ENCODE peak calls at places on chromosomes 3 and 15, in four cellular contexts. D is K562, I is HepG2, C is GM12878. Y is an unnamed sample.

GRCh38 chr3:119819806-119820205 is 37.9 kb downstream of the NR1I2 start:
- DNase-seq in D (no peak), I (no peak), C (no peak), Y (no peak)

GRCh38 chr3:110564674-110565073 is 506.9 kb upstream of the NECTIN3 start:
- DNase-seq in D (no peak), I (no peak), C (no peak), Y (no peak)

GRCh38 chr3:171704002-171704401 is 106.3 kb downstream of the PLD1 start:
- DNase-seq in D (peak), I (peak), C (no peak), Y (peak)

GRCh38 chr3:193190387-193190786 is 50.6 kb upstream of the PLAAT1 start:
- DNase-seq in D (peak), I (peak), C (no peak), Y (peak)

GRCh38 chr3:183807329-183807728 is 18.0 kb downstream of the MAP6D1 start:
- DNase-seq in D (no peak), I (no peak), C (no peak), Y (no peak)

GRCh38 chr3:1214928-1215327 is 122.1 kb downstream of the CNTN6 start:
- DNase-seq in D (no peak), I (no peak), C (no peak), Y (no peak)

GRCh38 chr3:108150200-108150599 is 59.4 kb upstream of the CD47 start:
- DNase-seq in D (no peak), I (no peak), C (no peak), Y (no peak)

GRCh38 chr3:117063910-117064309 is 354.3 kb downstream of the TUSC7 start:
- DNase-seq in D (no peak), I (no peak), C (no peak), Y (no peak)

GRCh38 chr15:73800662-73801345 is 47.7 kb upstream of the INSYN1 start:
- DNase-seq in D (no peak), I (no peak), C (no peak), Y (no peak)

GRCh38 chr15:23014394-23015000 is 24.9 kb downstream of the TUBGCP5 start:
- DNase-seq in D (no peak), I (no peak), C (no peak), Y (no peak)

GRCh38 chr15:53811530-53811929 is 52.1 kb upstream of the WDR72 start:
- DNase-seq in D (no peak), I (peak), C (no peak), Y (no peak)

GRCh38 chr3:172112348-172113123 is 73.2 kb downstream of the FNDC3B start:
- DNase-seq in D (no peak), I (no peak), C (no peak), Y (no peak)

GRCh38 chr3:60079076-60079475 is 1029.3 kb upstream of the CFAP20DC start:
- DNase-seq in D (no peak), I (no peak), C (no peak), Y (no peak)

GRCh38 chr3:14911651-14912050 is 35.7 kb upstream of the NR2C2 start:
- DNase-seq in D (no peak), I (no peak), C (no peak), Y (no peak)

GRCh38 chr3:81395739-81396138 is 365.7 kb downstream of the GBE1 start:
- DNase-seq in D (no peak), I (peak), C (no peak), Y (peak)

GRCh38 chr3:107604057-107604802 is 81.5 kb downstream of the BBX start:
- DNase-seq in D (no peak), I (no peak), C (no peak), Y (no peak)

GRCh38 chr3:189948724-189949045 is 172.0 kb downstream of the P3H2 start:
- DNase-seq in D (no peak), I (no peak), C (no peak), Y (no peak)

GRCh38 chr3:15861163-15861562 is 63.4 kb upstream of the ANKRD28 start:
- DNase-seq in D (no peak), I (no peak), C (no peak), Y (no peak)

GRCh38 chr3:150296966-150297365 is 111.1 kb upstream of the TSC22D2 start:
- DNase-seq in D (no peak), I (no peak), C (no peak), Y (no peak)

GRCh38 chr3:159413319-159413718 is 575.3 kb upstream of the IL12A start:
- DNase-seq in D (no peak), I (no peak), C (no peak), Y (no peak)
- TF ChIP-seq FOXK2 in D (no peak), I (no peak), C (no peak), Y (no peak)

GRCh38 chr15:93720607-93721006 is 510.8 kb upstream of the MCTP2 start:
- DNase-seq in D (no peak), I (no peak), C (no peak), Y (no peak)

GRCh38 chr15:93722165-93722564 is 509.2 kb upstream of the MCTP2 start:
- DNase-seq in D (no peak), I (no peak), C (no peak), Y (no peak)

GRCh38 chr15:93716615-93717221 is 514.6 kb upstream of the MCTP2 start:
- DNase-seq in D (no peak), I (no peak), C (no peak), Y (no peak)

DNA sequence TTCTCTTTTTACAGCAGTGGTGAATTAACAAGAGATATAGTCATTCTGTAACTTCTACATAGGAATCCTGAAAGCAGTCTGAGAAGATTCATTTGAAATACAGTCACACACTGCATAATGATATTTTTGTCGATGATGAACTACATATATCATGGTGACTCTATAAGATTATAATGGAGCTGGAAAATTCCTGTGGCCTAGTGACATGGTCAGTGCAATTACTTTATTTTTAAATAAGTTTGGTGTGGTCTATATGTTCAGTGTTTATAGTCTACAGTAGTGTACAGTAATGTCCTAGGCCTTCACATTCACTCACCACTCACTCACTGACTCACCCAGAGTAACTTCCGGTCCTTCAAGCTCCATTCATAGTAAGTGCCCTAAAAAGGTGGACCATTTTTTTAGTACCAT is 511.4 kb upstream of the MCTP2 start:
- DNase-seq in D (no peak), I (no peak), C (no peak), Y (no peak)
- TF ChIP-seq FOXK2 in D (no peak), I (no peak), C (no peak), Y (no peak)

GRCh38 chr3:194540268-194540937 is 53.6 kb upstream of the ATP13A3 start:
- DNase-seq in D (no peak), I (no peak), C (no peak), Y (no peak)
- TF ChIP-seq FOXK2 in D (no peak), I (no peak), C (no peak), Y (no peak)

DNA sequence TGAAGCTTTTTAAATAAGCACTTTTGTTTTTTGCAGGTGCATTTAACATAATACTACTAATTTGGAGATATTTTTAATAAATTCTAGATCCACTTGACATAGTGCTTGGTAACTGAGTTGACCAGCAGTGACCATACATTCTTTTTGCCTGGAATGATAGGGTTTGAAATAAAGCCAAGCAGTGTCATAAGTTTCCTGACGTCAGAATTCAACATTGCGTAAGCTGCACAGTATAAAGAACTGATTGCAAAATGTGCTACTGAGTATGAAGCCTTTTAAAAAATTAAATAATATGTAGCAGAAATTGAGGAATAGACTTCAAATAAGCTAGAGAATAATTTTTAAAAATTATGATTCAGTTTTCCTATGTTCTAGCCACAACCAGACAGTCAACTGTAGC is 454.6 kb upstream of the ARPP21 start:
- DNase-seq in D (no peak), I (no peak), C (no peak), Y (no peak)
- TF ChIP-seq FOXK2 in D (no peak), I (no peak), C (no peak), Y (no peak)

DNA sequence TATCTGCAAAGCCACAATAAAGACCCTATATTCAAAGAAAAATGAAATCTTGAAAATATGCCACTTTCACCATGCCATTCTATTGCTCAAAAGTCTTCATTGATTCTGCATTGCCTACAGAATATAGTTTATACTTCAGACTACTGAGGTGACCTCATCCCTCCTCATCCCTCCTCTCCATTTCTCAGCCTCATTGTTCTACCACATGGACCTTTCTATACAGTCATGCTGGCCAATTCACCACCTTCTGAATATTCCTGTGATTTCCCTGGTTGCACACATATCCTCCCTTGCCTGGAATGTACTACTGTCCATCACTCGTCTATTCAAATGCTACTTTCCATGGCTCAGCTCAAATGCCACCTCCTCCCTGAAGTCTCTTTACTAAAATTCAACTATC is 3.5 kb upstream of the COL8A1 start:
- DNase-seq in D (no peak), I (no peak), C (no peak), Y (no peak)
- TF ChIP-seq FOXK2 in D (no peak), I (no peak), C (no peak), Y (no peak)

GRCh38 chr15:72227720-72228119 is 3.3 kb downstream of the PKM start:
- DNase-seq in D (no peak), I (no peak), C (no peak), Y (no peak)

GRCh38 chr15:72229076-72229946 is 1.7 kb downstream of the PKM start:
- DNase-seq in D (no peak), I (no peak), C (no peak), Y (no peak)

GRCh38 chr15:72229947-72230196 is 1.1 kb downstream of the PKM start:
- DNase-seq in D (no peak), I (no peak), C (no peak), Y (peak)

GRCh38 chr15:72230197-72231065 is 559 bp downstream of the PKM start:
- DNase-seq in D (peak), I (peak), C (peak), Y (peak)

GRCh38 chr15:72227192-72227586 is 3.8 kb downstream of the PKM start:
- DNase-seq in D (no peak), I (peak), C (peak), Y (no peak)
- TF ChIP-seq FOXK2 in D (no peak), I (no peak), C (no peak), Y (no peak)

GRCh38 chr3:156181509-156181908 is 61.1 kb downstream of the KCNAB1 start:
- DNase-seq in D (no peak), I (no peak), C (no peak), Y (no peak)

GRCh38 chr3:156183396-156183795 is 63.0 kb downstream of the KCNAB1 start:
- DNase-seq in D (no peak), I (no peak), C (no peak), Y (no peak)

GRCh38 chr3:156176048-156176447 is 55.7 kb downstream of the KCNAB1 start:
- DNase-seq in D (no peak), I (peak), C (no peak), Y (no peak)

GRCh38 chr3:156176629-156177210 is 56.3 kb downstream of the KCNAB1 start:
- DNase-seq in D (no peak), I (no peak), C (no peak), Y (no peak)

DNA sequence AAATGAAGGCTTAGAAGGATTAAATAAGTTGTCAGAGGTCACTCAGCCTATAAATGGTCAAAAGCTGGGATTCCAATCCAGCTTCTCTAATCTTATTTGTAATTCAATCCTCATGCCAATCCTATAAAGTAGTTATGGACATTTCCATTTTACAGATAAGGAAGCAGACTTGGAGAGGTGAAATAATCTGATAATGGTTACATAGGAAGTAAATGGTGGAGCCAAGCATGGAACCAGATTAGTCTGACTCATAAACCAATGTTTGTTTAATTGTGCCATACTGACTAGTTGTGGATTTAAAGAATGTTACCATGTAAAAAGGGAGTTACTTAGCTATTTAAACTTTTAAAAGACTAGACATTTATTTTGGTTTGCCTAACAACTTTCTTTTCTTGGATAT is 59.7 kb downstream of the KCNAB1 start:
- DNase-seq in D (no peak), I (no peak), C (no peak), Y (no peak)
- TF ChIP-seq FOXK2 in D (no peak), I (no peak), C (no peak), Y (no peak)

Y was measured in HEK293T.